ENCODE peak calls at places on chromosomes 6 and 20, in seven cellular contexts. W is choroid plexus epithelial cell, Z is transverse colon, Q is GM06990, C is type B pancreatic cell, D is IMR-90, B is fibroblast of villous mesenchyme. Y is an unnamed sample.

GRCh38 chr20:38961530-38962043 is 557 bp upstream of the DHX35 start:
- DNase-seq in C (no peak), Q (no peak), D (no peak), Z (no peak), W (no peak), B (no peak), Y (no peak)

GRCh38 chr6:133248241-133249001 is 7.3 kb downstream of the EYA4 start:
- DNase-seq in Z (no peak), Q (no peak), C (no peak), B (peak), W (peak), D (peak), Y (peak)

GRCh38 chr6:87213364-87213763 is 58.0 kb downstream of the ZNF292 start:
- DNase-seq in D (no peak), C (no peak), Z (peak), Q (no peak), W (no peak), B (no peak), Y (peak)

GRCh38 chr6:112202639-112203341 is 51.6 kb downstream of the LAMA4 start:
- DNase-seq in D (no peak), W (peak), Q (no peak), B (peak), C (no peak), Z (no peak), Y (no peak)

GRCh38 chr6:148404456-148405022 is 61.9 kb downstream of the SASH1 start:
- DNase-seq in W (no peak), Z (no peak), B (no peak), Q (no peak), D (no peak), C (no peak), Y (no peak)

GRCh38 chr6:89818977-89819335 is 638 bp downstream of the MDN1 start:
- DNase-seq in W (peak), B (peak), D (peak), Z (peak), Q (no peak), C (no peak), Y (peak)

GRCh38 chr6:25112207-25112874 is 166.8 kb upstream of the CARMIL1 start:
- DNase-seq in D (no peak), W (peak), B (peak), C (no peak), Q (no peak), Z (peak), Y (peak)

GRCh38 chr20:24875078-24875477 is 74.0 kb upstream of the CST7 start:
- DNase-seq in D (no peak), W (no peak), Q (no peak), B (no peak), Z (no peak), C (no peak), Y (no peak)

GRCh38 chr20:45100563-45101245 is at the start of gene KCNS1:
- DNase-seq in C (no peak), Z (no peak), D (no peak), Q (no peak), W (peak), B (peak), Y (no peak)

GRCh38 chr6:79170915-79171314 is 63.6 kb downstream of the HMGN3 start:
- DNase-seq in C (no peak), Q (no peak), D (peak), W (peak), Z (no peak), B (no peak), Y (peak)

DNA sequence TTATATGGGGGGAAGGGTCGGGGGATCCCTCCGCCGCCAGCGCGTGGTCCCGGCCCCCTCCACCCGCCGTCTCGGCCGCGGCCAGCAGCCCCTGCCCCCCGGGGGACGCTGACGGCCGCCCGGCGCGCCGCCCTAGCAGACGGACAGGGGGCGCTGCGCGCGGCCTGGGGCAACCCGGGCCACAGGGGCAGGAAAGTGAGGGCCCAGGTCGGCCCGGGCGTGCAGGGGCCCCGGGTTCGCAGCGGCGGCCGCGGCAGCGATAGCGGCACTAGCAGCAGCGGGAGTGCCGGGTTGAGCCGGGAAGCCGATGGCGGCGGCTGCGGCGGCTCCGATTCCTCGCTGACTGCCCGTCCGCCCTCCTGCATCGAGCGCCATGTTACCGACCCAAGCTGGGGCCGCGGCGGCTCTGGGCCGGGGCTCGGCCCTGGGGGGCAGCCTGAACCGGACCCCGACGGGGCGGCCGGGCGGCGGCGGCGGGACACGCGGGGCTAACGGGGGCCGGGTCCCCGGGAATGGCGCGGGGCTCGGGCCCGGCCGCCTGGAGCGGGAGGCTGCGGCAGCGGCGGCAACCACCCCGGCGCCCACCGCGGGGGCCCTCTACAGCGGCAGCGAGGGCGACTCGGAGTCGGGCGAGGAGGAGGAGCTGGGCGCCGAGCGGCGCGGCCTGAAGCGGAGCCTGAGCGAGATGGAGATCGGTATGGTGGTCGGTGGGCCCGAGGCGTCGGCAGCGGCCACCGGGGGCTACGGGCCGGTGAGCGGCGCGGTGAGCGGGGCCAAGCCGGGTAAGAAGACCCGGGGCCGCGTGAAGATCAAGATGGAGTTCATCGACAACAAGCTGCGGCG is 436 bp downstream of the SRF start:
- DNase-seq in Z (peak), B (no peak), W (peak), C (no peak), D (no peak), Q (peak), Y (no peak)
- TF ChIP-seq CTCF in Z (peak), B (peak), W (peak), C (peak), D (peak), Q (peak), Y (peak)

GRCh38 chr6:130771741-130772140 is 55.5 kb upstream of the SMLR1 start:
- DNase-seq in C (no peak), W (no peak), Q (no peak), Z (no peak), B (no peak), D (no peak), Y (no peak)

GRCh38 chr6:130766239-130767144 is 60.7 kb upstream of the SMLR1 start:
- DNase-seq in Z (no peak), B (no peak), C (no peak), D (peak), Q (no peak), W (no peak), Y (no peak)

GRCh38 chr6:130775421-130776012 is 51.7 kb upstream of the SMLR1 start:
- DNase-seq in C (no peak), D (peak), Z (no peak), Q (no peak), B (no peak), W (no peak), Y (no peak)

GRCh38 chr6:130765181-130765727 is 62.0 kb upstream of the SMLR1 start:
- DNase-seq in C (no peak), Q (no peak), W (no peak), B (no peak), Z (no peak), D (no peak), Y (no peak)

DNA sequence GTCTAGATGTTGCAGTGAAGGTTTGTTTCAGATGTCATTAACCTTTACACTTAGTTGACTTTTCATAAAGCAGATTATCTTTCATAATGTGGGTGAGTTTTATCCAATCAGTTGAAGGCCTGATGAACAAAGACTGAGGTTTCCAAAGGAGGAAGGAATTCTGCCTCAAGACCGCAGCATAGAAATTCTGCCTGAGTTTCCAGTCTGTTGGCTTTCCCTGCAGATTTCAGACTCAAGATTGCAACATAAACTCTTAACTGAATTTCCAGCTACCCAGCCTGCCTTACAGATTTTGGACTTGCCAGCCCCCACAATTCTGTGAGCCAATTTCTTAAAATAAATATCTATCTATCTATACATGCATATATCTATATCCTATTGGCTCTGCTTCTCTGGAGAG is 57.4 kb upstream of the SMLR1 start:
- DNase-seq in W (no peak), Q (no peak), C (no peak), B (no peak), Z (no peak), D (no peak), Y (no peak)
- TF ChIP-seq CTCF in W (no peak), Q (no peak), C (no peak), B (no peak), Z (no peak), D (no peak), Y (no peak)

GRCh38 chr6:104698979-104699378 is 160.7 kb downstream of the HACE1 start:
- DNase-seq in B (no peak), Z (no peak), W (no peak), D (no peak), C (no peak), Q (no peak), Y (no peak)
- TF ChIP-seq CTCF in B (no peak), Z (no peak), W (no peak), D (no peak), C (peak), Q (no peak), Y (no peak)

GRCh38 chr20:23666189-23666588 is 22.6 kb downstream of the CST4 start:
- DNase-seq in Z (no peak), C (no peak), Q (no peak), B (peak), D (no peak), W (peak), Y (no peak)
- TF ChIP-seq CTCF in Z (no peak), C (no peak), Q (no peak), B (peak), D (peak), W (peak), Y (no peak)

DNA sequence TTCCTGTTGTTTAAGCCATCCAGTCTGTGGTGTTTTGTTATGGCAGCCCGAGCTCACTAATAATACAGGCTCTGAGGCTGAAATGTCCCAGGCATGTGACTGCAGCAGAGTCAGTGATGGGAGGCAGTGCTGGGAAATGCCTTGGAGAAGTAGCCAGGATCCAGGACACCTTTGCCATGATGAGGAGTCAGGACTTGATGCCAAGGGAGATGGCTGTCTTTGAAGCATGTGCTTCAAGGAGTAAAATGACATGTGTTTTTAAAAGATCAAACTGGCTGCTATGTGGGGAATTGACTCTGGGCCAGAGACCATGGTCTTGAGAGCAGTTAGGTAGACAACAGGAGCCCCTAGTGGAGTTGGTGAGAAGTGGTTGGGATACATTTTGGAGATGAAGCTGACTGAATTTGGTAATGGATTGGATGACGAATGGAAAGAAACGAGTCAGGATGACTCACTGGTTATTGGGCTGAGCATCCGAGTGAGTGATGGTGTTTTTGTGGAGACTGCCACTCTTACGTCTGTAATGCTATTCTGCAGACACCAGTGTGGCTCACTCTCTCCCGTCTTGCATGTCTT is 322.2 kb downstream of the PLCB1 start:
- DNase-seq in D (peak), B (peak), C (no peak), W (peak), Z (no peak), Q (no peak), Y (peak)
- TF ChIP-seq CTCF in D (peak), B (peak), C (peak), W (peak), Z (no peak), Q (peak), Y (no peak)

Y was measured in bronchial epithelial cell.